ENCODE peak calls at places on chromosomes 7 and 10, in four cellular contexts. D is CD8-positive, alpha-beta T cell; B is vagina; W is transverse colon. R is an unnamed sample. For H3K36me3, the result is how much of the 10 kb centered on the place peaks cover.

GRCh38 chr7:1160665-1161010 is 642 bp upstream of the ZFAND2A start:
- DNase-seq in D (no peak), B (no peak), W (peak), R (no peak)

GRCh38 chr7:103735377-103735776 is 254.1 kb downstream of the RELN start:
- DNase-seq in D (no peak), W (no peak), B (no peak), R (peak)

GRCh38 chr10:48496831-48497792 is 107.8 kb downstream of the ARHGAP22 start:
- DNase-seq in D (no peak), W (no peak), B (peak), R (no peak)

GRCh38 chr10:56547163-56547562 is 186.1 kb upstream of the ZWINT start:
- DNase-seq in W (no peak), B (no peak), D (no peak), R (peak)

GRCh38 chr10:102040721-102041120 is 15.3 kb downstream of the ARMH3 start:
- DNase-seq in D (no peak), W (no peak), B (no peak), R (no peak)

GRCh38 chr7:108211382-108212201 is 81.4 kb upstream of the LAMB4 start:
- DNase-seq in W (peak), D (no peak), B (no peak), R (peak)

GRCh38 chr10:109895848-109896247 is 27.5 kb downstream of the XPNPEP1 start:
- DNase-seq in D (no peak), B (no peak), W (no peak), R (no peak)

GRCh38 chr7:36945612-36946400 is 221.5 kb upstream of the AOAH start:
- DNase-seq in D (no peak), B (no peak), W (peak), R (no peak)

GRCh38 chr7:8197994-8198698 is 63.8 kb downstream of the ICA1 start:
- DNase-seq in W (no peak), B (no peak), D (no peak), R (no peak)

GRCh38 chr10:124717911-124718734 is 26.1 kb downstream of the FAM53B start:
- DNase-seq in W (no peak), B (no peak), D (peak), R (no peak)

GRCh38 chr7:98563183-98563495 is 53.9 kb upstream of the NPTX2 start:
- DNase-seq in B (no peak), D (no peak), W (no peak), R (peak)

GRCh38 chr7:55992346-55992745 is 28.0 kb downstream of the NIPSNAP2 start:
- DNase-seq in D (no peak), B (no peak), W (no peak), R (no peak)

GRCh38 chr7:55996856-55997500 is 32.6 kb downstream of the NIPSNAP2 start:
- DNase-seq in D (no peak), W (no peak), B (no peak), R (no peak)
- H3K36me3 ChIP-seq in D (under half), W (under half), B (half or more), R (under half)

GRCh38 chr7:151235091-151235787 is 3.0 kb downstream of the CHPF2 start:
- DNase-seq in W (no peak), B (no peak), D (no peak), R (no peak)

GRCh38 chr7:151238190-151238810 is 6.0 kb downstream of the CHPF2 start:
- DNase-seq in D (no peak), B (no peak), W (no peak), R (no peak)

GRCh38 chr7:151236406-151236805 is 4.1 kb downstream of the CHPF2 start:
- DNase-seq in B (no peak), D (no peak), W (no peak), R (no peak)

GRCh38 chr7:151238924-151239836 is 6.9 kb downstream of the CHPF2 start:
- DNase-seq in D (no peak), W (no peak), B (no peak), R (no peak)

DNA sequence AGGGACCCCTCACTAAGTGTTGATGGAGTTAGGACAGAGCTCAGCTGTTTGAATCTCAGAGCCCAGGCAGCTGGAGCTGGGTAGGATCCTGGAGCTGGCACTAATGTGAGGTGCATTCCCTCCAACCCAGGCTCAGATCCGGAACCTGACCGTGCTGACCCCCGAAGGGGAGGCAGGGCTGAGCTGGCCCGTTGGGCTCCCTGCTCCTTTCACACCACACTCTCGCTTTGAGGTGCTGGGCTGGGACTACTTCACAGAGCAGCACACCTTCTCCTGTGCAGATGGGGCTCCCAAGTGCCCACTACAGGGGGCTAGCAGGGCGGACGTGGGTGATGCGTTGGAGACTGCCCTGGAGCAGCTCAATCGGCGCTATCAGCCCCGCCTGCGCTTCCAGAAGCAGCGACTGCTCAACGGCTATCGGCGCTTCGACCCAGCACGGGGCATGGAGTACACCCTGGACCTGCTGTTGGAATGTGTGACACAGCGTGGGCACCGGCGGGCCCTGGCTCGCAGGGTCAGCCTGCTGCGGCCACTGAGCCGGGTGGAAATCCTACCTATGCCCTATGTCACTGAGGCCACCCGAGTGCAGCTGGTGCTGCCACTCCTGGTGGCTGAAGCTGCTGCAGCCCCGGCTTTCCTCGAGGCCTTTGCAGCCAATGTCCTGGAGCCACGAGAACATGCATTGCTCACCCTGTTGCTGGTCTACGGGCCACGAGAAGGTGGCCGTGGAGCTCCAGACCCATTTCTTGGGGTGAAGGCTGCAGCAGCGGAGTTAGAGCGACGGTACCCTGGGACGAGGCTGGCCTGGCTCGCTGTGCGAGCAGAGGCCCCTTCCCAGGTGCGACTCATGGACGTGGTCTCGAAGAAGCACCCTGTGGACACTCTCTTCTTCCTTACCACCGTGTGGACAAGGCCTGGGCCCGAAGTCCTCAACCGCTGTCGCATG is 5.2 kb downstream of the CHPF2 start:
- DNase-seq in D (no peak), W (no peak), B (no peak), R (no peak)
- H3K36me3 ChIP-seq in D (under half), W (under half), B (under half), R (half or more)

DNA sequence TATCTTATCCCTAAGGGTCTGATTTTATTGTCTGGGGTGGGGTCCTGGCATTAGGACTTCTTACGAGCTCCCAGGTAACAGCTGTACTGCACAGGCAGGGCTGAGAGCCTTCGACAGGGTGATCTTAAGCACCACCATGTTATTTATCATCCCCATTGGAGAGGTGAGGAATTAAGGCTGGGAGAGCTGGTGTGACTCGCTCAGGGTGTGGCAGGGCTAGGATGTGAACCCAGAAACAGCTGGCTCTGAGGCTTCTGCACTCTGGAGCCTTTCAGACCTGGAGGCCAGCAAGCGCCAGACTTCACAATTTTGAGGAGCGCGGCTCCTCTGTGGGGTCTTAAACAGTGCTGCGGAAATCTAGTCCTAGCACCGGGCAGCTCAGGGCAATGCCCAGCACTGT is 27.4 kb upstream of the NDST2 start:
- DNase-seq in D (no peak), B (no peak), W (no peak), R (no peak)
- H3K36me3 ChIP-seq in D (under half), B (half or more), W (under half), R (under half)

DNA sequence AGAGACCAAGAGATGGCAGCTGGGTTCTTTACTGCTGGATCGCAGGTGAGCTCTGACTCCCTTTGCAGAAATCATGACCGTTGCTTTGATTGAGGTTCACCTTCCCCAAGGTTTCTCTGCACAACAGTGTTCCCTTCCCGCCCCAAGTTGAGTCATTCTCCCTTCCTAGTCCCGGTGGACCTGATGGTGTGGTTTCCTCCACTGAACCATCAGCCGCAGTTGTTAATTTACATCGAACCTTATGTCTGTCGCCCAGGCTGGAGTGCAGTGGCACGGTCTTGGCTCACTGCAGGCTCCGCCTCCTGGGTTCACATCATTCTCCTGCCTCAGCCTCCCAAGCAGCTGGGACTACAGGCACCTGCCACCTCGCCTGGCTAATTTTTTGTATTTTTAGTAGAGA is 5.8 kb downstream of the ZSCAN25 start:
- DNase-seq in B (no peak), W (no peak), D (no peak), R (no peak)
- H3K36me3 ChIP-seq in B (half or more), W (under half), D (half or more), R (half or more)

DNA sequence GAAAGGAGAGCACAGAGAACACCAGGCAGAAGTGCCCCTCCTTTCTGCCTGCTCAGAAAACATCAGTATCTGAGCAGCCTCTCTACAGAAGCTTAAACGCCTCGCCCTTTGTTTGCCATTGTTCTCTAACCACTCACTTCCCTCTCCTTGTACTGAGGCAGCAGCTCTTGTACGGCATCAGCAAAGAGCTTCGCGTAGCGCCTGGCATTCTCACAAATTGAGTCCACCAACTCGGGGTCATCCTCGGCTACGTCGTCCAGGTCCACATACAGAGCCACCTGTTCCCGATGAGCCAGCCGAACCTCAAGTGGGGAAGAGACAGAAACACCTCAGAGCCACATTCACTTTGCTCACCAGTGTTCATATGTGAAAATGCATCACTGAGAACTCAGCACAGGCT is 1.7 kb downstream of the MCM7 start:
- DNase-seq in W (no peak), D (no peak), B (no peak), R (no peak)
- H3K36me3 ChIP-seq in W (under half), D (under half), B (half or more), R (half or more)

GRCh38 chr7:119999743-120000475 is 273.1 kb upstream of the KCND2 start:
- DNase-seq in W (no peak), D (no peak), B (no peak), R (no peak)

GRCh38 chr7:119994928-119995327 is 278.0 kb upstream of the KCND2 start:
- DNase-seq in W (no peak), D (no peak), B (no peak), R (no peak)

DNA sequence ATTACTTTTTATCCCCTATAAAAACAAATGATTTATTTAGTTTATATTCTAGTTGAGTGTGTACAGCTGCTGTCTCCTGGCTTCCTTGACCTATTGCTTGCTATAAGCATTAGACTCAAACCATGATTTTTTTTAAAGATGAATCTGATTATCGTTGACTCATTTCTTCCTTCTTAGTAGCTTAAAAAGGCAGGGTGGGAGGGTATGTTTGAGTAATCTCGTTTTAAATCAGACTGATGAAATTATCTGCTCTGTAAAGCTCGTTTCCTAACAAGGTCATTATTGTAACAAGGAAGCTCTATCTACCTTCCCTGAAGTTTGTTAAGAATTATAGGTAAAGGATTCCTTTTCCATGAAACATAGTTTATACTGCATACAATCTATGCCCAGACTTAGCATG is 276.3 kb upstream of the KCND2 start:
- DNase-seq in W (no peak), D (no peak), B (no peak), R (no peak)
- H3K36me3 ChIP-seq in W (under half), D (under half), B (under half), R (under half)

DNA sequence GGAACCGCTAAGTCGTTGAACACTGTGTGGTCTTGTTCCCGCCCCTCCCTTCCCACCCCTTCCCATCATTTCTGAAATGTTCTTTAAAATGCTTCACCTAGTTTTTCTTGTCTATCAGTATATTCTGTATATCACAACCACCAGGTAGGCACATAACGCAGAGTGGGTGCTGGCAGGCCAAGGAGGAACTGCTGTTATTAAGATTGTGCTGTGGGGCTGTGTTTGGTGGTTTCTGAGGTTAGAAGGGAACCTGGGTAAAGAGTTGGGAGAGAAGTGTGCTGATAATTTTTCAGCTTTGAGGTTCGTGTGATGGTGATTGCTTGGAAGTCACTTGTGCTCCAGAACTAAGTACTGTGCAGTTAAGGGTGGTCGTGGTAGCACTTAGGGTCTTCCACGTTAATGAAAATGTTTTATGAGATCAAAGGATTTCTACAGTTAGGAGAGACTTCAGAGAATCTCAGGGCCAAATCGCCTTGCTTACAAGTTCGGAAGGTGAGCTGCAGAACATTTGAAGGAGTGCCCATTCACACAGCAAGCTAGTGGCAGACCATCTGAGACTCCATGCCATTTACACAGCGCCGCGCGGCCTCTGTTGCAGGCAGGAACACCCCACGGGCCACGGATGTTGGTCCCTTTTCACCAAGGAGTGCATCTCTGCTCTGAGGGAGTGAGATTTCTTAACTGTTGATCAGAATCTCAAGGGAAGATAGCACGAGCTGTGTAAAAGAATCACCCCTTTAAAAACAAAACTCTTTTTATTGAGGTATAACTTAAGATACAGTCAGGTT is 1.6 kb downstream of the UBE3C start:
- DNase-seq in D (no peak), W (no peak), B (no peak), R (no peak)
- H3K36me3 ChIP-seq in D (under half), W (under half), B (under half), R (under half)

GRCh38 chr10:103125323-103126267 is 67.5 kb downstream of the NT5C2 start:
- DNase-seq in B (no peak), D (no peak), W (no peak), R (no peak)

GRCh38 chr10:103127241-103127640 is 65.8 kb downstream of the NT5C2 start:
- DNase-seq in D (no peak), B (no peak), W (no peak), R (no peak)

GRCh38 chr10:103130910-103131309 is 62.2 kb downstream of the NT5C2 start:
- DNase-seq in D (no peak), W (no peak), B (no peak), R (no peak)
- H3K36me3 ChIP-seq in D (under half), W (under half), B (under half), R (under half)

R was measured in BE2C.